ENCODE peak calls at places on chromosomes 6 and 20, in nine cellular contexts. Y is heart left ventricle, U is body of pancreas, E is GM12878, L is uterus, P is HepG2, R is H1, Z is right lobe of liver, D is ovary. N is an unnamed sample.

GRCh38 chr20:6232436-6232835 is 109.6 kb upstream of the FERMT1 start:
- DNase-seq in E (no peak), L (no peak), U (no peak), P (no peak), R (no peak), Z (no peak), D (no peak), Y (no peak), N (no peak)

GRCh38 chr20:62190639-62191411 is 8.0 kb downstream of the MTG2 start:
- DNase-seq in Y (no peak), D (no peak), U (no peak), P (no peak), L (no peak), Z (peak), R (no peak), E (no peak), N (no peak)

GRCh38 chr6:39425346-39426056 is 103.0 kb upstream of the KCNK16 start:
- DNase-seq in D (no peak), R (no peak), Z (no peak), Y (no peak), E (no peak), P (no peak), U (no peak), L (no peak), N (no peak)

GRCh38 chr6:107730106-107730505 is 94.0 kb downstream of the SCML4 start:
- DNase-seq in P (no peak), U (no peak), L (no peak), E (no peak), Z (no peak), Y (no peak), D (no peak), R (no peak), N (peak)

GRCh38 chr6:39688494-39688893 is 36.7 kb downstream of the KIF6 start:
- DNase-seq in D (no peak), Z (no peak), R (no peak), E (no peak), P (no peak), Y (no peak), U (no peak), L (no peak), N (no peak)

GRCh38 chr6:154302111-154302752 is 54.4 kb downstream of the IPCEF1 start:
- DNase-seq in Y (no peak), D (no peak), Z (no peak), U (peak), P (no peak), R (no peak), E (peak), L (no peak), N (peak)

GRCh38 chr6:90179190-90180169 is 117.2 kb downstream of the BACH2 start:
- DNase-seq in Z (no peak), E (no peak), R (no peak), Y (no peak), D (no peak), L (no peak), U (no peak), P (no peak), N (no peak)

GRCh38 chr6:109284675-109285074 is 97.6 kb downstream of the CD164 start:
- DNase-seq in E (no peak), D (no peak), L (no peak), U (no peak), Y (no peak), P (no peak), Z (no peak), R (no peak), N (no peak)

GRCh38 chr6:137767931-137768690 is 98.9 kb upstream of the TNFAIP3 start:
- DNase-seq in U (peak), P (no peak), R (no peak), E (peak), Y (no peak), D (no peak), L (no peak), Z (no peak), N (no peak)

GRCh38 chr6:82248233-82248735 is 740 bp upstream of the IBTK start:
- DNase-seq in L (no peak), R (no peak), P (peak), Y (no peak), E (no peak), Z (peak), D (no peak), U (peak), N (no peak)

GRCh38 chr6:25913741-25914140 is 16.8 kb downstream of the SLC17A2 start:
- DNase-seq in D (no peak), R (no peak), L (no peak), Z (no peak), Y (no peak), U (no peak), P (peak), E (no peak), N (no peak)

GRCh38 chr20:37640600-37641561 is 52.9 kb upstream of the CTNNBL1 start:
- DNase-seq in U (no peak), R (no peak), Z (no peak), P (no peak), D (no peak), Y (no peak), L (no peak), E (no peak), N (no peak)

GRCh38 chr6:106411643-106412200 is 51.2 kb downstream of the CRYBG1 start:
- DNase-seq in L (no peak), P (no peak), U (peak), R (no peak), Z (no peak), E (no peak), Y (no peak), D (no peak), N (no peak)

GRCh38 chr6:108621117-108621516 is 60.4 kb downstream of the FOXO3 start:
- DNase-seq in L (no peak), D (no peak), E (no peak), Y (no peak), U (peak), R (peak), P (no peak), Z (no peak), N (no peak)

GRCh38 chr20:62511915-62512610 is 36.3 kb upstream of the GATA5 start:
- DNase-seq in R (no peak), E (no peak), Y (no peak), L (no peak), Z (no peak), U (no peak), P (no peak), D (no peak), N (no peak)

GRCh38 chr6:132459605-132459952 is 53.3 kb downstream of the STX7 start:
- DNase-seq in R (no peak), E (no peak), Z (no peak), D (no peak), P (no peak), U (no peak), Y (no peak), L (no peak), N (no peak)

GRCh38 chr6:37489697-37490336 is 9.9 kb downstream of the CCDC167 start:
- DNase-seq in E (no peak), R (no peak), Y (peak), D (no peak), P (peak), Z (no peak), L (no peak), U (no peak), N (no peak)

GRCh38 chr6:143125896-143126573 is 65.3 kb downstream of the AIG1 start:
- DNase-seq in D (no peak), Y (no peak), P (no peak), U (no peak), E (no peak), Z (no peak), L (no peak), R (no peak), N (no peak)

GRCh38 chr6:149897015-149897697 is 757 bp downstream of the RAET1E start:
- DNase-seq in U (peak), D (peak), P (no peak), R (no peak), L (peak), E (no peak), Z (peak), Y (peak), N (peak)

GRCh38 chr20:51758978-51759544 is 9.1 kb downstream of the ATP9A start:
- DNase-seq in R (no peak), Y (peak), P (peak), D (no peak), L (no peak), Z (peak), E (no peak), U (no peak), N (no peak)

GRCh38 chr6:2763876-2764540 is 1.2 kb upstream of the WRNIP1 start:
- DNase-seq in P (no peak), Z (no peak), E (no peak), L (no peak), R (no peak), Y (no peak), D (peak), U (no peak), N (no peak)

GRCh38 chr20:2815242-2815900 is 584 bp downstream of the C20orf141 start:
- DNase-seq in L (no peak), R (no peak), Z (no peak), E (no peak), Y (no peak), P (no peak), D (no peak), U (no peak), N (no peak)

GRCh38 chr6:106735828-106736227 is 106.5 kb downstream of the QRSL1 start:
- DNase-seq in E (no peak), Y (no peak), L (no peak), R (no peak), D (no peak), U (no peak), P (no peak), Z (no peak), N (no peak)

GRCh38 chr6:79622353-79622752 is 8.8 kb upstream of the SH3BGRL2 start:
- DNase-seq in Y (no peak), L (no peak), D (no peak), E (no peak), U (no peak), P (no peak), Z (no peak), R (no peak), N (no peak)

GRCh38 chr20:25407311-25408169 is at the start of gene GINS1:
- DNase-seq in Y (peak), L (peak), E (peak), Z (peak), P (peak), R (peak), D (peak), U (peak), N (peak)

GRCh38 chr6:77178821-77179220 is 284.5 kb downstream of the HTR1B start:
- DNase-seq in R (no peak), U (no peak), E (no peak), D (no peak), L (no peak), Y (no peak), P (no peak), Z (no peak), N (no peak)

DNA sequence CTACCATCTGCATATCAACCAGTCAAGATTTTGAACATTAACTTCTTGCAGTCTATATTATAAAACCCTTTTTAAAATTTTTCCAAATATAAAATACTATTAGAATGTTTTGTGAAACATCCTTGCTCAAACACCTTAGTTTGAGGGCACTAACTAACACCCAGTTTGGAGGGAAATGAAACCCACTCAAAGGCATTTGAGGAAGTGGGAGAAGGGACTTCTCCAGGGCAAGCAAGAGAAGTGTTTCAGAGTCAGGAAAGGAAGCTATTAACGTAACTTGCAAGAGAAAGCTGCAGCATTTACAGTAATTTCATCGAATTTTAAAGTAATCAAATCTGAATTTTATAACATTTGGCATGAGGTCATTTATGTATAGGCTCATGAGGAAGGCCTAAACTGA is 21.3 kb downstream of the MTFR2 start:
- DNase-seq in L (no peak), Z (no peak), U (no peak), D (no peak), R (no peak), Y (no peak), P (no peak), E (no peak), N (no peak)
- TF ChIP-seq POLR2A in L (no peak), Z (no peak), U (no peak), D (no peak), R (no peak), Y (no peak), P (no peak), E (no peak), N (no peak)

DNA sequence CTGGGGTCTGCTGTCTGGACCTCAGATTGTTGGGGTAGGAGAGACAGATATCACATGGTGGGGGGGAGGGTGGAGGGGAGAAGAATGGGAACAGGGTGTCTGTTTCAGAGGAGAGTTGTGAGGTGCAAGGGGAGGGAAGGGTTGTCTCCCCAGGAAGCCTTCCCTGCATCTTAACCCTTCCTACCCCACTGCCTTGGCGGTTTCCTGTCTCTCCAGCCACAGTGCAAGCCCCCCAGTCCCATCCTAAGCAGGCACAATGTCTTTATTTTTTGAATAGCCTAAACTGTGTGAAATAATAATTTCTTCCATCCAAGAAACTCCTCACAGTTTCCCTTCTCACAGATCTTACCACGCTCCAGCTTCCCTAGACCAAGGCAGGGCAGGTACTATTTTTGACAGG is 3.5 kb downstream of the FOXP4 start:
- DNase-seq in L (no peak), E (no peak), R (no peak), D (no peak), P (no peak), U (no peak), Z (no peak), Y (no peak), N (no peak)
- H3K27ac ChIP-seq in L (peak), E (no peak), R (no peak), D (no peak), P (no peak), U (no peak), Z (no peak), Y (no peak), N (no peak)

DNA sequence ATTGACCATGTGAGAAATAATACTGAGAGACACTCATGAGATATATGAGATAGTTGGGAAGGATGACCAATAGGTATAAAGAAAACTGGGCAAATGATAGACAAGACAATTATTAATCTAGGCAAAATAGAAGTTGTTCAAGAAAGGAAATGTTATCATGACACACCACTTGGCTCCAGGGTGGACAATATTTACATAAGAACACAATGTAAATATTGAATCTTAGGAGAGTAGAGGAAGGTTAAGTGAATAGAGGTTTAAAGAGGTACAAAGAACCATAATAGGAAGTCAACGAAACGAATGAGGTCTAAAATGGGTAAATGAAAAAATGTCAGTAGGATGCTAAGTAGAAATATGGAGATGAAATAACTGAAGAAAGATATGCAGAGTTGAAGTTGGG is 126.5 kb downstream of the MBOAT1 start:
- DNase-seq in Z (no peak), E (no peak), U (no peak), Y (no peak), R (no peak), L (no peak), P (no peak), D (no peak), N (no peak)
- TF ChIP-seq POLR2A in Z (no peak), E (no peak), U (no peak), Y (no peak), R (no peak), L (no peak), P (no peak), D (no peak), N (no peak)

GRCh38 chr6:22647671-22648070 is 78.3 kb downstream of the HDGFL1 start:
- DNase-seq in R (no peak), Y (no peak), L (no peak), D (no peak), P (no peak), U (no peak), E (no peak), Z (no peak), N (no peak)
- H3K27ac ChIP-seq in R (no peak), Y (no peak), L (no peak), D (no peak), P (no peak), U (no peak), E (no peak), Z (no peak), N (no peak)

DNA sequence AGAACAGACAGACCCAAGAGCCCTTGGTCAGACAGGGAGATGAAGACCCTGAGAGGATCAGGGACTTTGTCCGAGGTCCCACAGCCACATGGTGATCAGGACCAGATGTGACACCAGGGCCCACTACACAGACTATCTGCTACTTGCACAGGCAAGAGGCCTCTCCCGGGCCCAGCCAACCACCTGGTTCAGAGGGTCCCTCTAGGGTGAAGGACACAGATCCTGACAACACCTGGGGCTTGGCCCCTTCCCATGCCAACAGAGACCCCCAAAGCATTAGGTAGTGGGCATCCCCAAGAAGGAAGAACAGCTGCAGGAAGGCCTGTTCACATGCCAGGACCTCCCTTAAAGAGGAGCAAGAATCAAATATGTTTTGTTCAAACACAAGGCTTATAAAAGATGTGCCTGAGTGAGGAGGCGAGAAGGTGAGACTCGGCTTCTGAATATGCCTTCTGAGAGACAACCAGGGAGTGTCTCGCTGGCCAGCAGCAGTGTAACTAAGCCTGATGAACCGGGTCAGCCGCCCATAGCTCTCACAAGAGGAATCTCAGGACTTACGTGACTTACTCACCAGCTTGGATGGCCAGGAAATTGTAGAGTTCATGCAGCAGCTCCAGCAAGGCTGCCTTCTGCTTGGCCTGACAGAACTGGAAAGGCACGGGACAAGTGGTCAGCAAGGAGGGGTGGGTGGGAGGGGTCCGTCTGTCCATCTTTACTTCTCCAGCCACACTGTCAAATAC is 5.0 kb downstream of the LEMD2 start:
- DNase-seq in L (no peak), Y (no peak), E (no peak), U (no peak), R (no peak), Z (no peak), P (no peak), D (no peak), N (no peak)
- TF ChIP-seq POLR2A in L (no peak), Y (no peak), E (no peak), U (no peak), R (no peak), Z (no peak), P (no peak), D (no peak), N (no peak)

DNA sequence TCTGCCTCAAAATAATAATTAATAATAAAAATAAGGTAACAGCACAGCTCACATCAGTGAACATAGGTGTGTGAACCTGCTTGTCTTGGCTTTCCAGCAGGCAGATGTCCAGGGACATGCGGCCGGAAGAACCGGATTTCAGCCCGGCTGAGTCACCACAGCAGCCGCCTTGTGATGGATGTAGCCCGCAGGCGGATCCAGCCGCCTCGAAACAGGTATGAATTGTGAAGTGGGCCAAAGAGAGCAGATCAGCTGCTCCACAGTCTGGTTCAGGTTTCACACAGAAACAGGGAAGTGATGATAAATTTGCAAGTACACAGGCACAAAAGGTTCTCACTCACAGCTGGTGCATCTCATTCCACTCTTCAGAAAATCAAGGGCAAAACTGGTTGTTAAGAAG is 55.1 kb downstream of the ID4 start:
- DNase-seq in Y (no peak), D (peak), U (peak), E (no peak), Z (no peak), P (no peak), R (no peak), L (no peak), N (no peak)
- H3K27ac ChIP-seq in Y (no peak), D (no peak), U (no peak), E (no peak), Z (no peak), P (no peak), R (no peak), L (no peak), N (no peak)

GRCh38 chr6:49551866-49552129 is 1.3 kb downstream of the C6orf141 start:
- DNase-seq in R (no peak), Z (no peak), P (no peak), D (no peak), L (no peak), U (no peak), E (no peak), Y (no peak), N (no peak)
- TF ChIP-seq POLR2A in R (no peak), Z (no peak), P (no peak), D (no peak), L (no peak), U (no peak), E (no peak), Y (no peak), N (no peak)

N was measured in Peyer's patch.